ENCODE peak calls at places on chromosomes 12 and 14, in six cellular contexts. V, J, U, Q, G and R are unnamed samples.
A peak's percentile ranks its signal among the peaks of the same experiment; 100 is the strongest.

GRCh38 chr12:122111070-122111750 is 32.7 kb downstream of the MLXIP start:
- DNase-seq in V (no peak), J (no peak), U (no peak), Q (no peak), G (no peak), R (no peak)

GRCh38 chr12:96208346-96208745 is 14.2 kb downstream of the ELK3 start:
- DNase-seq in V (no peak), J (peak; percentile 85), U (no peak), Q (no peak), G (no peak), R (no peak)

GRCh38 chr14:56325251-56325839 is 207.1 kb downstream of the PELI2 start:
- DNase-seq in V (no peak), J (peak; percentile 67), U (no peak), Q (no peak), G (no peak), R (no peak)

GRCh38 chr12:28374556-28374955 is 184.3 kb downstream of the CCDC91 start:
- DNase-seq in V (no peak), J (peak; percentile 11), U (no peak), Q (no peak), G (no peak), R (no peak)

GRCh38 chr12:46386877-46387629 is 14.5 kb upstream of the SLC38A2 start:
- DNase-seq in V (peak; percentile 79), J (peak; percentile 81), U (peak; percentile 50), Q (no peak), G (no peak), R (no peak)

GRCh38 chr12:109606261-109607028 is 32.9 kb downstream of the MVK start:
- DNase-seq in V (no peak), J (peak; percentile 38), U (no peak), Q (no peak), G (no peak), R (no peak)

GRCh38 chr12:116731801-116732200 is 6.1 kb downstream of the SPRING1 start:
- DNase-seq in V (no peak), J (no peak), U (no peak), Q (no peak), G (no peak), R (no peak)

GRCh38 chr14:68542346-68542745 is 250.5 kb downstream of the ZFP36L1 start:
- DNase-seq in V (no peak), J (no peak), U (no peak), Q (no peak), G (no peak), R (no peak)

GRCh38 chr14:35932659-35933159 is 106.6 kb downstream of the BRMS1L start:
- DNase-seq in V (no peak), J (no peak), U (peak; percentile 20), Q (no peak), G (no peak), R (no peak)

GRCh38 chr12:62270384-62270783 is 10.2 kb downstream of the USP15 start:
- DNase-seq in V (no peak), J (no peak), U (no peak), Q (no peak), G (no peak), R (no peak)

GRCh38 chr12:81128930-81129554 is 51.2 kb downstream of the ACSS3 start:
- DNase-seq in V (no peak), J (peak; percentile 61), U (peak; percentile 31), Q (no peak), G (no peak), R (no peak)

GRCh38 chr12:132788375-132789098 is 26.9 kb upstream of the ANKLE2 start:
- DNase-seq in V (no peak), J (no peak), U (no peak), Q (no peak), G (no peak), R (no peak)

GRCh38 chr12:121795029-121795977 is 1.8 kb upstream of the RHOF start:
- DNase-seq in V (peak; percentile 95), J (peak; percentile 89), U (peak; percentile 87), Q (peak; percentile 94), G (no peak), R (peak; percentile 84)

GRCh38 chr14:20782280-20782890 is 1.3 kb downstream of the RNASE6 start:
- DNase-seq in V (no peak), J (peak; percentile 16), U (no peak), Q (no peak), G (no peak), R (no peak)

GRCh38 chr12:112151766-112152541 is 26.6 kb downstream of the TRAFD1 start:
- DNase-seq in V (no peak), J (no peak), U (no peak), Q (no peak), G (no peak), R (no peak)

GRCh38 chr12:111792155-111792876 is 25.6 kb downstream of the ALDH2 start:
- DNase-seq in V (peak; percentile 79), J (peak; percentile 50), U (no peak), Q (peak; percentile 61), G (no peak), R (no peak)

GRCh38 chr12:9736931-9737705 is 4.2 kb upstream of the CLECL1 start:
- DNase-seq in V (no peak), J (no peak), U (no peak), Q (no peak), G (no peak), R (no peak)

GRCh38 chr12:119036878-119037493 is 55.6 kb downstream of the SRRM4 start:
- DNase-seq in V (no peak), J (peak; percentile 13), U (peak; percentile 43), Q (peak; percentile 31), G (no peak), R (no peak)

GRCh38 chr14:88305923-88306322 is 17.1 kb downstream of the KCNK10 start:
- DNase-seq in V (no peak), J (no peak), U (no peak), Q (no peak), G (no peak), R (no peak)

GRCh38 chr14:80636071-80636470 is 305.5 kb downstream of the CEP128 start:
- DNase-seq in V (no peak), J (peak; percentile 17), U (no peak), Q (no peak), G (no peak), R (no peak)

GRCh38 chr12:14614704-14615121 is 47.0 kb upstream of the PLBD1 start:
- DNase-seq in V (no peak), J (no peak), U (peak; percentile 30), Q (no peak), G (no peak), R (peak; percentile 23)

GRCh38 chr12:8030189-8030588 is 2.3 kb upstream of the FOXJ2 start:
- DNase-seq in V (no peak), J (no peak), U (no peak), Q (no peak), G (no peak), R (no peak)

GRCh38 chr12:8031872-8032241 is 659 bp upstream of the FOXJ2 start:
- DNase-seq in V (no peak), J (no peak), U (no peak), Q (no peak), G (no peak), R (no peak)

GRCh38 chr12:8033153-8034044 is 883 bp downstream of the FOXJ2 start:
- DNase-seq in V (peak; percentile 83), J (peak; percentile 40), U (peak; percentile 77), Q (no peak), G (no peak), R (peak; percentile 29)

GRCh38 chr12:8034802-8035201 is 2.3 kb downstream of the FOXJ2 start:
- DNase-seq in V (no peak), J (no peak), U (no peak), Q (no peak), G (no peak), R (no peak)

DNA sequence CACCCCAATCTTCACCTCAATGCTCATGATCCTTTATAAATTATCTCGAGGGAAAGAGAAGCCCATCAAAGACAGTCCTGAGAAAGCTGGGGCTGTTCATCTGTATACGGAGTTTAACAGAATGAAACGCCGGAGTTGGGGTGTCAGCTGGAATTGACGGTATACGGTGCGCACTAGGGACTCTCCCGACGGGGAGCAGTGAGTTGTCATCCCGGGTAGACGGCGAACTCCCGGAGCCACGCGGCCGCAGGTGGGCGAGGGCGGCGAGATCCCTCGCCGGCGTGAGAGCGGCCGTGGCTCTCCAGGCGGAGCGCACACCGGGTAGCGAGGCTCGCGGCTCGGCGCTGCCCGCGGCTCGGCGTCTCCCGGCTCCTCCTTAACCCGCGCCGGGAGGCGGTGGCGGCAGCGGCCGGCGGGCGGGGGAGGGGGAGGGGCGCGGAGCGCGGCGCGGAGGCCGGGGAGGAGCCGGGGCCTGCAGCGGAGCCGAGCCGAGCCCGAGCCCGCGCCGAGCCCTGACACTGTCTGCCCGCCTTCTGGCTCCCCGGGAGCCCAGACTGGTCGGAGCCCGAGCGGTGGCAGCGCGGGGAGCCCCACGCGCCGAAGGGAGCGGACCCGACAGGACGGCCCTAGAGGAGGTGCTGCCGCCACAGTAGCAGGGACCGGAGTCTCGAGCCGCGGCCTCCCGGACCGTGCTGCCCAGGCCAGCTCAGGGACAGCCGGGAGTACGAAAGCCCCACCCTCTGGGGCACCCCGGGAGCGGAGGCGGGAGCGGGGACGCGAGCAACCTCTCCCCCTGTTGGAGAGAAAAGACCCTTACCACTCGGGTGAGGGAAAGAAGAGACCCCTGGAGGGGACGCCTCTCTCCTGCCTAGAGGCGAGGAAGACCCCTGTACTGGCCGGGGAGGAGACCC is at the start of gene FOXJ2:
- DNase-seq in V (peak; percentile 94), J (peak; percentile 81), U (peak; percentile 90), Q (peak; percentile 86), G (no peak), R (peak; percentile 73)
- TF ChIP-seq CTCF in V (no peak), J (no peak), U (peak; percentile 4), Q (no peak), G (no peak), R (no peak)

DNA sequence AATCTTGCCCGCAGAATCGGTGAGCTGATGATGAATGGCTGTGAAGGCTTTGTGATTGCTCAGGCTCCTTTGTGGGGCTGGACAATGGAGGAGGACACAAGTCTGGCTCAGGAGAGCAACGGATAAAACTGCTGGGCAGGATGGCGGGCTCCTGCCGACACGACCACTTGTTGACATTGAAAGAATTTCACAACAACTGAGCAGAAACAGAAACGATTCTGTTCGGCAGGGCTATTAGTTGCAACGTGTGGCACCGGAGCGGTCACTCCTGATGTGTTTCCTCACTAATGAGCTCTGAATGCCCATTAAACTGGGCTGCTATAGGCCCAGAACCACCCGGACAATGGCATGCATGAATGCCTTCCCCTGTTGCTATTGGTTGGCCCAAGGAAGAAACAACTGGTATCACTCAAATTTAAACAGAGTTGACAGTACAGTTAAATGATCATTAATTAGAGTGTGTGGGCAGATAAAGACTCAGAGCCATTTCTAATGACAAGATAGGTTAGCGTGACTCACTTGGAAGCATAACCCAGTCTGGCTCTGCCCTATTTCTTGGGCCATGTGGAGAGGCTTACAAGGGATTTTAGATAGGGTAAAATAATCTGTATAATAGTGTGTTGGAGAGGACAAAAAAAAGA is 142.9 kb downstream of the ASCL1 start:
- DNase-seq in V (no peak), J (no peak), U (no peak), Q (no peak), G (no peak), R (no peak)
- TF ChIP-seq CTCF in V (no peak), J (no peak), U (no peak), Q (no peak), G (no peak), R (no peak)

DNA sequence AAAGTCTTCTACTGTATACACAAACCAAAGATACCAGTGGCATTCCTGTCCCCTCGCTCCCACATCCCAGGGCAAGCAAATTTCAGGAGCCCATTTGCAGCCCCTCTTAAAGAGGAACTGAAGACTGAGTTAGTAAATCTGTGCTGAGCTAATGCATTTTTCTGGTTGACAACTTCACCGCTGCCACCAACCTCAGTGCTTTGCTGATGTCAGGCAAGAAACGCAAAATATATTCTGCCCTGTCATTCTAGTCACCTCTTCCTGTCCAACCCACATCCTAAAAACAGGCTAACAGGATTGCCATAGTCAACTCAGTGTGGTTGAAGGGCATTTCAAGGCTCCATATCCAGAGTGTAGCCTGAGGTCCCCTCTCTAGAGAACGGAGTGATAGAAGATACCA is 59.4 kb upstream of the FICD start:
- DNase-seq in V (no peak), J (no peak), U (no peak), Q (no peak), G (no peak), R (no peak)
- TF ChIP-seq CTCF in V (no peak), J (no peak), U (no peak), Q (no peak), G (no peak), R (no peak)

GRCh38 chr14:23360496-23360895 is 4.5 kb downstream of the EFS start:
- DNase-seq in V (no peak), J (no peak), U (no peak), Q (no peak), G (no peak), R (no peak)
- TF ChIP-seq CTCF in V (no peak), J (no peak), U (no peak), Q (no peak), G (no peak), R (no peak)